ENCODE peak calls at places on chromosomes 2 and 18, in seven cellular contexts. A, Z, K, L, R, V and T are unnamed samples.

GRCh38 chr2:168562971-168563370 is 106.9 kb downstream of the CERS6 start:
- DNase-seq in A (no peak), Z (no peak), K (no peak), L (no peak), R (no peak), V (no peak), T (no peak)

GRCh38 chr2:108403494-108403893 is 25.7 kb downstream of the SULT1C4 start:
- DNase-seq in A (no peak), Z (no peak), K (no peak), L (peak; percentile 17), R (no peak), V (no peak), T (no peak)

GRCh38 chr2:214019973-214020345 is 390.9 kb upstream of the VWC2L start:
- DNase-seq in A (no peak), Z (no peak), K (no peak), L (no peak), R (no peak), V (no peak), T (no peak)

GRCh38 chr18:23498877-23499570 is 4.3 kb upstream of the RMC1 start:
- DNase-seq in A (no peak), Z (peak; percentile 47), K (peak; percentile 70), L (peak; percentile 37), R (no peak), V (peak; percentile 73), T (peak; percentile 39)

GRCh38 chr2:236824836-236825235 is 255.2 kb downstream of the ACKR3 start:
- DNase-seq in A (no peak), Z (peak; percentile 42), K (no peak), L (no peak), R (no peak), V (no peak), T (no peak)

GRCh38 chr2:183209395-183210028 is 85.3 kb downstream of the NUP35 start:
- DNase-seq in A (no peak), Z (no peak), K (no peak), L (no peak), R (no peak), V (no peak), T (no peak)

GRCh38 chr2:108395155-108395554 is 17.4 kb downstream of the SULT1C4 start:
- DNase-seq in A (no peak), Z (no peak), K (no peak), L (no peak), R (no peak), V (no peak), T (no peak)

GRCh38 chr2:51003345-51004192 is 28.4 kb downstream of the NRXN1 start:
- DNase-seq in A (no peak), Z (no peak), K (no peak), L (no peak), R (no peak), V (no peak), T (no peak)

GRCh38 chr2:27314709-27315108 is 6.5 kb upstream of the UCN start:
- DNase-seq in A (no peak), Z (no peak), K (no peak), L (no peak), R (no peak), V (no peak), T (no peak)

GRCh38 chr2:23414876-23415275 is 29.9 kb downstream of the KLHL29 start:
- DNase-seq in A (no peak), Z (no peak), K (no peak), L (no peak), R (no peak), V (no peak), T (no peak)

GRCh38 chr18:74511823-74512222 is 15.7 kb downstream of the CNDP2 start:
- DNase-seq in A (no peak), Z (no peak), K (no peak), L (no peak), R (peak; percentile 74), V (no peak), T (no peak)

GRCh38 chr2:95267458-95268207 is 6.6 kb upstream of the PROM2 start:
- DNase-seq in A (peak; percentile 2), Z (no peak), K (no peak), L (no peak), R (peak; percentile 40), V (no peak), T (no peak)

GRCh38 chr18:49562481-49563129 is 748 bp downstream of the LIPG start:
- DNase-seq in A (no peak), Z (no peak), K (no peak), L (no peak), R (no peak), V (no peak), T (no peak)